ENCODE peak calls at places on chromosomes 16 and 17, in ten cellular contexts. G, X, S, P, J, A, E, R, H and Z are unnamed samples.

GRCh38 chr17:78665952-78666920 is 89.0 kb upstream of the DNAH17 start:
- DNase-seq in G (peak), X (no peak), S (no peak), P (no peak), J (no peak), A (no peak), E (peak), R (no peak), H (no peak), Z (no peak)

GRCh38 chr16:85278851-85279250 is 166.6 kb upstream of the CIBAR2 start:
- DNase-seq in G (no peak), X (no peak), S (no peak), P (no peak), J (no peak), A (no peak), E (no peak), R (peak), H (no peak), Z (no peak)

GRCh38 chr17:2259769-2260536 is 43.6 kb downstream of the SMG6 start:
- DNase-seq in G (peak), X (peak), S (peak), P (no peak), J (no peak), A (peak), E (peak), R (no peak), H (no peak), Z (peak)

GRCh38 chr17:7136266-7136877 is 21.8 kb upstream of the ASGR2 start:
- DNase-seq in G (peak), X (peak), S (peak), P (peak), J (peak), A (peak), E (peak), R (peak), H (peak), Z (peak)

GRCh38 chr17:80359422-80360110 is 55.4 kb upstream of the ENDOV start:
- DNase-seq in G (no peak), X (no peak), S (no peak), P (no peak), J (no peak), A (no peak), E (no peak), R (no peak), H (no peak), Z (no peak)

GRCh38 chr17:16584273-16584995 is 15.4 kb upstream of the ZNF287 start:
- DNase-seq in G (peak), X (peak), S (peak), P (peak), J (peak), A (peak), E (peak), R (peak), H (peak), Z (peak)

GRCh38 chr17:13931111-13931526 is 138.2 kb upstream of the COX10 start:
- DNase-seq in G (no peak), X (no peak), S (no peak), P (no peak), J (peak), A (peak), E (no peak), R (no peak), H (no peak), Z (no peak)

GRCh38 chr16:68473358-68474064 is 25.2 kb upstream of the SMPD3 start:
- DNase-seq in G (no peak), X (no peak), S (no peak), P (no peak), J (no peak), A (no peak), E (no peak), R (no peak), H (no peak), Z (no peak)

GRCh38 chr16:75529959-75530358 is 5.9 kb downstream of the CHST5 start:
- DNase-seq in G (no peak), X (no peak), S (no peak), P (no peak), J (no peak), A (no peak), E (no peak), R (no peak), H (no peak), Z (no peak)

GRCh38 chr16:67349172-67349571 is 22.6 kb downstream of the LRRC36 start:
- DNase-seq in G (no peak), X (no peak), S (no peak), P (no peak), J (no peak), A (peak), E (no peak), R (no peak), H (no peak), Z (no peak)

GRCh38 chr16:2977440-2977839 is 2.8 kb downstream of the PKMYT1 start:
- DNase-seq in G (no peak), X (no peak), S (no peak), P (no peak), J (peak), A (no peak), E (no peak), R (no peak), H (no peak), Z (no peak)

GRCh38 chr17:43315858-43316521 is 82.2 kb upstream of the RNU2-1 start:
- DNase-seq in G (no peak), X (no peak), S (no peak), P (no peak), J (no peak), A (no peak), E (no peak), R (no peak), H (no peak), Z (no peak)

GRCh38 chr17:35614835-35615234 is 27.7 kb downstream of the AP2B1 start:
- DNase-seq in G (no peak), X (no peak), S (no peak), P (no peak), J (no peak), A (no peak), E (no peak), R (no peak), H (no peak), Z (no peak)

GRCh38 chr17:39197380-39198185 is at the start of gene CACNB1:
- DNase-seq in G (peak), X (peak), S (peak), P (peak), J (peak), A (peak), E (peak), R (peak), H (peak), Z (peak)

GRCh38 chr17:6755731-6756184 is at the start of gene XAF1:
- DNase-seq in G (peak), X (peak), S (no peak), P (peak), J (no peak), A (no peak), E (peak), R (peak), H (peak), Z (peak)

GRCh38 chr16:9013508-9013864 is 49.8 kb upstream of the USP7 start:
- DNase-seq in G (no peak), X (no peak), S (no peak), P (no peak), J (no peak), A (no peak), E (no peak), R (no peak), H (no peak), Z (no peak)

GRCh38 chr16:1082266-1082951 is 9.9 kb downstream of the SSTR5 start:
- DNase-seq in G (no peak), X (no peak), S (no peak), P (no peak), J (no peak), A (peak), E (no peak), R (no peak), H (no peak), Z (no peak)

GRCh38 chr16:72924487-72924886 is 123.4 kb downstream of the ZFHX3 start:
- DNase-seq in G (no peak), X (no peak), S (no peak), P (no peak), J (no peak), A (no peak), E (no peak), R (no peak), H (no peak), Z (no peak)

GRCh38 chr16:70460737-70461261 is 6.4 kb downstream of the FCSK start:
- DNase-seq in G (no peak), X (no peak), S (no peak), P (no peak), J (no peak), A (no peak), E (no peak), R (no peak), H (no peak), Z (no peak)

GRCh38 chr17:76585649-76586593 is at the start of gene ST6GALNAC2:
- DNase-seq in G (no peak), X (peak), S (no peak), P (no peak), J (no peak), A (no peak), E (peak), R (peak), H (peak), Z (peak)

GRCh38 chr16:57788951-57789350 is 13.3 kb downstream of the KIFC3 start:
- DNase-seq in G (no peak), X (no peak), S (no peak), P (no peak), J (no peak), A (no peak), E (no peak), R (no peak), H (no peak), Z (no peak)

GRCh38 chr17:83190601-83191387 is 111.4 kb downstream of the METRNL start:
- DNase-seq in G (no peak), X (peak), S (no peak), P (no peak), J (no peak), A (no peak), E (no peak), R (no peak), H (no peak), Z (peak)

GRCh38 chr17:2402517-2402916 is 1.7 kb upstream of the MNT start:
- DNase-seq in G (no peak), X (no peak), S (no peak), P (no peak), J (no peak), A (no peak), E (peak), R (no peak), H (no peak), Z (peak)

GRCh38 chr16:57263585-57264351 is 18.7 kb downstream of the ARL2BP start:
- DNase-seq in G (no peak), X (peak), S (no peak), P (no peak), J (no peak), A (no peak), E (no peak), R (no peak), H (no peak), Z (no peak)

GRCh38 chr16:80147021-80147680 is 393.6 kb upstream of the DYNLRB2 start:
- DNase-seq in G (no peak), X (no peak), S (no peak), P (no peak), J (no peak), A (no peak), E (no peak), R (no peak), H (no peak), Z (no peak)